ENCODE peak calls at places on chromosomes 4 and X, in five cellular contexts. One of them, this sample, is unnamed.

GRCh38 chrX:68175569-68175968 is 257.7 kb downstream of the OPHN1 start:
- DNase-seq in coronary artery: no peak
- DNase-seq in epithelial cell of prostate: no peak
- DNase-seq in fibroblast of lung: peak
- DNase-seq in small intestine: no peak
- DNase-seq in this sample: no peak

GRCh38 chr4:16725252-16725651 is 173.2 kb downstream of the LDB2 start:
- DNase-seq in coronary artery: no peak
- DNase-seq in epithelial cell of prostate: no peak
- DNase-seq in fibroblast of lung: no peak
- DNase-seq in small intestine: no peak
- DNase-seq in this sample: no peak

GRCh38 chr4:147136308-147136707 is 190.6 kb upstream of the TTC29 start:
- DNase-seq in coronary artery: no peak
- DNase-seq in epithelial cell of prostate: no peak
- DNase-seq in fibroblast of lung: peak
- DNase-seq in small intestine: no peak
- DNase-seq in this sample: no peak

GRCh38 chrX:57573754-57574153 is 18.1 kb upstream of the ZXDB start:
- DNase-seq in coronary artery: no peak
- DNase-seq in epithelial cell of prostate: no peak
- DNase-seq in fibroblast of lung: peak
- DNase-seq in small intestine: peak
- DNase-seq in this sample: no peak

GRCh38 chrX:134999469-134999868 is 8.7 kb downstream of the SMIM10 start:
- DNase-seq in coronary artery: no peak
- DNase-seq in epithelial cell of prostate: no peak
- DNase-seq in fibroblast of lung: peak
- DNase-seq in small intestine: peak
- DNase-seq in this sample: no peak

GRCh38 chr4:179285696-179286095 is 1843.5 kb upstream of the AGA start:
- DNase-seq in coronary artery: no peak
- DNase-seq in epithelial cell of prostate: no peak
- DNase-seq in fibroblast of lung: no peak
- DNase-seq in small intestine: no peak
- DNase-seq in this sample: no peak

GRCh38 chr4:3215256-3215655 is 33.7 kb upstream of the MSANTD1 start:
- DNase-seq in coronary artery: no peak
- DNase-seq in epithelial cell of prostate: no peak
- DNase-seq in fibroblast of lung: no peak
- DNase-seq in small intestine: no peak
- DNase-seq in this sample: no peak

GRCh38 chrX:136880003-136880451 is 498 bp downstream of the RBMX start:
- DNase-seq in coronary artery: no peak
- DNase-seq in epithelial cell of prostate: no peak
- DNase-seq in fibroblast of lung: peak
- DNase-seq in small intestine: peak
- DNase-seq in this sample: peak

GRCh38 chr4:175705407-175705806 is 106.7 kb downstream of the GPM6A start:
- DNase-seq in coronary artery: no peak
- DNase-seq in epithelial cell of prostate: no peak
- DNase-seq in fibroblast of lung: no peak
- DNase-seq in small intestine: no peak
- DNase-seq in this sample: peak

GRCh38 chrX:66632473-66632872 is 6.4 kb downstream of the EDA2R start:
- DNase-seq in coronary artery: no peak
- DNase-seq in epithelial cell of prostate: no peak
- DNase-seq in fibroblast of lung: no peak
- DNase-seq in small intestine: no peak
- DNase-seq in this sample: no peak

GRCh38 chr4:65670331-65671031 is at the start of gene EPHA5:
- DNase-seq in coronary artery: peak
- DNase-seq in epithelial cell of prostate: no peak
- DNase-seq in fibroblast of lung: peak
- DNase-seq in small intestine: peak
- DNase-seq in this sample: peak

GRCh38 chrX:23797371-23798128 is 14.6 kb downstream of the SAT1 start:
- DNase-seq in coronary artery: no peak
- DNase-seq in epithelial cell of prostate: no peak
- DNase-seq in fibroblast of lung: no peak
- DNase-seq in small intestine: no peak
- DNase-seq in this sample: no peak

GRCh38 chr4:139229534-139230039 is 50.4 kb downstream of the MGARP start:
- DNase-seq in coronary artery: no peak
- DNase-seq in epithelial cell of prostate: no peak
- DNase-seq in fibroblast of lung: peak
- DNase-seq in small intestine: peak
- DNase-seq in this sample: no peak
- H3K27ac ChIP-seq in coronary artery: no peak
- H3K27ac ChIP-seq in epithelial cell of prostate: no peak
- H3K27ac ChIP-seq in fibroblast of lung: no peak
- H3K27ac ChIP-seq in small intestine: no peak
- H3K27ac ChIP-seq in this sample: no peak

DNA sequence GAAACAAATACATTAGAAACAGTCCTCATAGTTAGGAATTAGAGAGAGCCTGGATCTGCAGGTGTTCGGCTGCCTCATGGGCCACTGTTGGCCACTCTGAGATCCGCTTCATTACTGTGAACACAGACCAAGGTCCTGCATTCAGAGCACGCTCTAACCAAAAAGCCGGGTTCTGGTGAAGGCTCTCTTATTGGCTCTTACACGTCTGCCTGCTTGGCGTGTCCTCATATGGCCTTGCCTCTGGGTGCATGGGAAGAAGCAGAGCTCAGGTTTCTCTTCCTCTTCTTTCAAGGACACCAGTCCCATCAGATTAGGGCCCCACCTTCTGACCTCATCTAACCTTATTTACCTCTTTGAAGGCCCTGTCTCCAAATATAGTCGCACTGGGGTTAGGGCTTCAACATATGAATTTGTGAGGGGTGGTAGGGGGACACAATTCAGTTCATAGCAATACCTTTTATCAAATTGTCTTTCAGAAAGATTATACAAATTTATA is 37.1 kb upstream of the ELF2 start:
- DNase-seq in coronary artery: no peak
- DNase-seq in epithelial cell of prostate: no peak
- DNase-seq in fibroblast of lung: peak
- DNase-seq in small intestine: peak
- DNase-seq in this sample: peak
- H3K27ac ChIP-seq in coronary artery: no peak
- H3K27ac ChIP-seq in epithelial cell of prostate: no peak
- H3K27ac ChIP-seq in fibroblast of lung: no peak
- H3K27ac ChIP-seq in small intestine: no peak
- H3K27ac ChIP-seq in this sample: peak

DNA sequence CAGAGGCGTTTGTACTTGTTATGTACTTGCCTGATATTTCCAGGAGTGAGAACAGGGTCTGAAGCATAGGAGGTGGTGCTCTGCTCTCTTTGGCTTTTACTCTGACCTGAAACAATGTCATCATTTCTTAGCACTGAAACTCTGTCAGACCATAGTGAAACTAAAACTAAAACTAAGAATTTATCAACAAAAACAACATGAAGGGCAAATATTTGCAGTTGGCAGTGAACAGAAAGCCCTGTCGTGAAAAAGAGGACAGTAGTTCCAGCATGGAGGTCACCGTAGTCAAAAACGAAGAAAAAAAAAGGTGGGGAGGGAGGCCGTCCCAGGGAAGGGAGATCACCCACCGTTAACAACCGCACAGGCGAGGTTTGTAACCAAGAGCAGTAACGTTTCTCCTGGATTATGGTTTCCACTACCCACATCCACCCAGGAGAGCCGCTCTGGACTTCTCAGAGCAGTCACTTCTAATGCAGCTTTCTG is 97.5 kb downstream of the ANK2 start:
- DNase-seq in coronary artery: no peak
- DNase-seq in epithelial cell of prostate: no peak
- DNase-seq in fibroblast of lung: peak
- DNase-seq in small intestine: peak
- DNase-seq in this sample: peak
- H3K27ac ChIP-seq in coronary artery: peak
- H3K27ac ChIP-seq in epithelial cell of prostate: no peak
- H3K27ac ChIP-seq in fibroblast of lung: peak
- H3K27ac ChIP-seq in small intestine: peak
- H3K27ac ChIP-seq in this sample: peak

GRCh38 chr4:157994863-157995262 is 178.0 kb downstream of the GASK1B start:
- DNase-seq in coronary artery: no peak
- DNase-seq in epithelial cell of prostate: no peak
- DNase-seq in fibroblast of lung: peak
- DNase-seq in small intestine: peak
- DNase-seq in this sample: no peak

GRCh38 chr4:157996061-157996460 is 176.8 kb downstream of the GASK1B start:
- DNase-seq in coronary artery: no peak
- DNase-seq in epithelial cell of prostate: no peak
- DNase-seq in fibroblast of lung: no peak
- DNase-seq in small intestine: no peak
- DNase-seq in this sample: no peak

GRCh38 chr4:157999723-158000122 is 173.1 kb downstream of the GASK1B start:
- DNase-seq in coronary artery: no peak
- DNase-seq in epithelial cell of prostate: no peak
- DNase-seq in fibroblast of lung: no peak
- DNase-seq in small intestine: no peak
- DNase-seq in this sample: no peak

GRCh38 chr4:157996598-157996997 is 176.2 kb downstream of the GASK1B start:
- DNase-seq in coronary artery: no peak
- DNase-seq in epithelial cell of prostate: no peak
- DNase-seq in fibroblast of lung: peak
- DNase-seq in small intestine: peak
- DNase-seq in this sample: no peak

GRCh38 chr4:157997296-157997695 is 175.5 kb downstream of the GASK1B start:
- DNase-seq in coronary artery: no peak
- DNase-seq in epithelial cell of prostate: no peak
- DNase-seq in fibroblast of lung: no peak
- DNase-seq in small intestine: no peak
- DNase-seq in this sample: no peak
- H3K27ac ChIP-seq in coronary artery: no peak
- H3K27ac ChIP-seq in epithelial cell of prostate: no peak
- H3K27ac ChIP-seq in fibroblast of lung: no peak
- H3K27ac ChIP-seq in small intestine: no peak
- H3K27ac ChIP-seq in this sample: no peak

GRCh38 chr4:151339472-151339871 is 14.1 kb upstream of the SH3D19 start:
- DNase-seq in coronary artery: no peak
- DNase-seq in epithelial cell of prostate: no peak
- DNase-seq in fibroblast of lung: no peak
- DNase-seq in small intestine: peak
- DNase-seq in this sample: no peak

GRCh38 chr4:151344948-151345347 is 19.5 kb upstream of the SH3D19 start:
- DNase-seq in coronary artery: no peak
- DNase-seq in epithelial cell of prostate: no peak
- DNase-seq in fibroblast of lung: no peak
- DNase-seq in small intestine: no peak
- DNase-seq in this sample: no peak

GRCh38 chr4:151340751-151341385 is 15.5 kb upstream of the SH3D19 start:
- DNase-seq in coronary artery: no peak
- DNase-seq in epithelial cell of prostate: no peak
- DNase-seq in fibroblast of lung: no peak
- DNase-seq in small intestine: peak
- DNase-seq in this sample: no peak
- H3K27ac ChIP-seq in coronary artery: no peak
- H3K27ac ChIP-seq in epithelial cell of prostate: no peak
- H3K27ac ChIP-seq in fibroblast of lung: no peak
- H3K27ac ChIP-seq in small intestine: peak
- H3K27ac ChIP-seq in this sample: no peak